ENCODE peak calls at places on chromosomes 11 and 22, in seven cellular contexts. X, O, J, U, E, L and I are unnamed samples.

GRCh38 chr22:32752868-32753520 is 48.5 kb upstream of the TIMP3 start:
- DNase-seq in X (no peak), O (peak; percentile 78), J (no peak), U (no peak), E (no peak), L (no peak), I (no peak)

GRCh38 chr11:32706985-32707736 is 87.3 kb downstream of the CCDC73 start:
- DNase-seq in X (peak; percentile 39), O (no peak), J (no peak), U (no peak), E (no peak), L (no peak), I (peak; percentile 71)

GRCh38 chr11:43837879-43838278 is 42.8 kb upstream of the ALKBH3 start:
- DNase-seq in X (no peak), O (no peak), J (no peak), U (no peak), E (no peak), L (no peak), I (no peak)

GRCh38 chr22:45531944-45532631 is 29.4 kb downstream of the FBLN1 start:
- DNase-seq in X (no peak), O (no peak), J (no peak), U (no peak), E (no peak), L (no peak), I (peak; percentile 78)

GRCh38 chr11:115185931-115186330 is 318.3 kb downstream of the CADM1 start:
- DNase-seq in X (no peak), O (peak; percentile 56), J (no peak), U (no peak), E (no peak), L (no peak), I (no peak)

GRCh38 chr22:23067023-23067650 is 3.2 kb upstream of the GNAZ start:
- DNase-seq in X (no peak), O (peak; percentile 21), J (no peak), U (no peak), E (no peak), L (peak; percentile 13), I (no peak)

GRCh38 chr22:19955241-19956128 is 13.9 kb upstream of the TXNRD2 start:
- DNase-seq in X (no peak), O (peak; percentile 27), J (no peak), U (no peak), E (no peak), L (no peak), I (no peak)

GRCh38 chr11:70141490-70142014 is 61.5 kb upstream of the FADD start:
- DNase-seq in X (no peak), O (no peak), J (no peak), U (peak; percentile 87), E (no peak), L (no peak), I (no peak)

GRCh38 chr11:78786086-78786485 is 211.4 kb upstream of the NARS2 start:
- DNase-seq in X (no peak), O (no peak), J (no peak), U (no peak), E (no peak), L (no peak), I (no peak)

GRCh38 chr11:19404787-19405186 is 164.0 kb upstream of the E2F8 start:
- DNase-seq in X (no peak), O (no peak), J (no peak), U (no peak), E (no peak), L (no peak), I (no peak)

GRCh38 chr11:68683952-68684384 is 376 bp upstream of the GAL start:
- DNase-seq in X (no peak), O (no peak), J (no peak), U (no peak), E (no peak), L (no peak), I (no peak)

GRCh38 chr22:39589880-39590279 is 19.3 kb downstream of the CACNA1I start:
- DNase-seq in X (no peak), O (no peak), J (no peak), U (peak; percentile 39), E (no peak), L (no peak), I (no peak)

GRCh38 chr11:124865902-124866851 is 945 bp downstream of the ROBO3 start:
- DNase-seq in X (no peak), O (peak; percentile 31), J (no peak), U (peak; percentile 83), E (peak; percentile 27), L (no peak), I (peak; percentile 57)

GRCh38 chr11:119337581-119338317 is 2.9 kb downstream of the C1QTNF5 start:
- DNase-seq in X (no peak), O (no peak), J (no peak), U (peak; percentile 92), E (no peak), L (peak; percentile 48), I (no peak)

GRCh38 chr11:64863381-64864060 is 14.9 kb downstream of the EHD1 start:
- DNase-seq in X (no peak), O (peak; percentile 63), J (no peak), U (peak; percentile 78), E (no peak), L (no peak), I (no peak)

GRCh38 chr11:83061883-83062282 is 9.8 kb downstream of the RAB30 start:
- DNase-seq in X (no peak), O (no peak), J (peak; percentile 78), U (no peak), E (no peak), L (no peak), I (no peak)

GRCh38 chr11:83068573-83068972 is 3.1 kb downstream of the RAB30 start:
- DNase-seq in X (no peak), O (no peak), J (no peak), U (no peak), E (no peak), L (no peak), I (no peak)

GRCh38 chr11:83064011-83064410 is 7.7 kb downstream of the RAB30 start:
- DNase-seq in X (no peak), O (no peak), J (no peak), U (no peak), E (no peak), L (no peak), I (no peak)

GRCh38 chr11:83060965-83061364 is 10.7 kb downstream of the RAB30 start:
- DNase-seq in X (no peak), O (no peak), J (no peak), U (no peak), E (no peak), L (no peak), I (no peak)

GRCh38 chr11:83063073-83063754 is 8.5 kb downstream of the RAB30 start:
- DNase-seq in X (peak; percentile 44), O (no peak), J (peak; percentile 96), U (no peak), E (no peak), L (no peak), I (peak; percentile 46)
- H3K4me3 ChIP-seq in X (no peak overlapping the region), O (peak overlapping the region; percentile 8), J (peak overlapping the region; percentile 62), U (no peak overlapping the region), E (peak overlapping the region; percentile 17), L (no peak overlapping the region), I (no peak overlapping the region)

GRCh38 chr22:43291381-43291780 is 51.8 kb downstream of the SCUBE1 start:
- DNase-seq in X (no peak), O (no peak), J (no peak), U (no peak), E (no peak), L (no peak), I (no peak)

GRCh38 chr22:43288378-43288777 is 54.8 kb downstream of the SCUBE1 start:
- DNase-seq in X (no peak), O (no peak), J (no peak), U (no peak), E (no peak), L (no peak), I (no peak)

GRCh38 chr22:43288807-43289417 is 54.3 kb downstream of the SCUBE1 start:
- DNase-seq in X (no peak), O (no peak), J (no peak), U (peak; percentile 30), E (no peak), L (no peak), I (no peak)

GRCh38 chr22:43289976-43290663 is 53.1 kb downstream of the SCUBE1 start:
- DNase-seq in X (no peak), O (no peak), J (no peak), U (no peak), E (no peak), L (no peak), I (peak; percentile 27)

GRCh38 chr22:43289551-43289963 is 53.6 kb downstream of the SCUBE1 start:
- DNase-seq in X (no peak), O (no peak), J (no peak), U (no peak), E (no peak), L (no peak), I (no peak)
- H3K4me3 ChIP-seq in X (peak overlapping the region; percentile 32), O (peak overlapping the region; percentile 40), J (no peak overlapping the region), U (no peak overlapping the region), E (no peak overlapping the region), L (no peak overlapping the region), I (no peak overlapping the region)

GRCh38 chr11:62912268-62912667 is 8.9 kb downstream of the CHRM1 start:
- DNase-seq in X (no peak), O (no peak), J (no peak), U (no peak), E (no peak), L (no peak), I (no peak)

GRCh38 chr11:62910141-62910882 is 10.9 kb downstream of the CHRM1 start:
- DNase-seq in X (no peak), O (no peak), J (no peak), U (no peak), E (no peak), L (no peak), I (no peak)

GRCh38 chr11:62908468-62909072 is 12.6 kb downstream of the CHRM1 start:
- DNase-seq in X (no peak), O (no peak), J (no peak), U (no peak), E (no peak), L (no peak), I (no peak)

GRCh38 chr11:62911137-62912130 is 9.7 kb downstream of the CHRM1 start:
- DNase-seq in X (peak; percentile 18), O (no peak), J (no peak), U (no peak), E (no peak), L (no peak), I (no peak)

DNA sequence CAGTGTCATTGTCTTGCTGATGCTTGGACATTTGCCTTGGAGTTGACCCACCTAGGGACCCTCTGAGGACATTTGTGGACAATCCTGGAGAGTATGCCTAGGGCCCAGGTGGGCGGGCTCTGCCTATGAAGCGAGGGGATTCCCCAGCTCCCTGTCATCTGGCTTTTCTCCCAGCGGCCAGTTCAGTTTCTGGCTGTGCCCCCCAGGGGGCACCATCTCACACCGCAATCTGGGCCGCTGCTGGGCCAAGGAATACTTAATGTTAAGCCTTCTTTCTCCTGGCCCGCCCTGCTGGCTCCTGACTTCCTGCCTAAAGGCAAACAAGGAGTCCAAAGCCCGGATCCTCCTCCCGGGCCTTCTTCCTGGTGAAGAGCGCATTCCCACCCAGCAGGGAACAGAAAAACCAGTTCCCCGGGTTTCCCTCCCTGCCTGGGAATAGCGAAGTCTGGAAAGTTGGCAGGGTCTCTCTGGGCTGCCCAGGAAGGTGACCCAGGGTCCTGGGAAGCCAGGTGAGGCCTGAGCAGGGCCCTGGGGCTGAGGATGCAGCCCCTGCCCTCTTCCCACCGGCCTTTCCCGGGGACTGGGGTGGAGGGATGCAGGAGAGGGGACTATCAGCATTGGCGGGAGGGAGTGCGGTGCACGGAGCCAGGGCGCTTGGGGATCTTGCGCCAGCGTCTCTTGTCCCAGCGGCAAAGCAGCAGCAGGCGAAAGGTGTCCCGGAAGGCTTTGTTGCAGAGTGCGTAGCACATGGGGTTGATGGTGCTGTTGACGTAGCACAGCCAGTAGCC is 11.9 kb downstream of the CHRM1 start:
- DNase-seq in X (no peak), O (peak; percentile 86), J (peak; percentile 34), U (peak; percentile 86), E (no peak), L (peak; percentile 68), I (peak; percentile 68)
- H3K4me3 ChIP-seq in X (no peak overlapping the region), O (peak overlapping the region; percentile 31), J (no peak overlapping the region), U (no peak overlapping the region), E (no peak overlapping the region), L (no peak overlapping the region), I (no peak overlapping the region)

GRCh38 chr11:122093731-122094130 is 22.3 kb downstream of the BLID start:
- DNase-seq in X (no peak), O (no peak), J (no peak), U (no peak), E (no peak), L (no peak), I (peak; percentile 50)
- H3K4me3 ChIP-seq in X (no peak overlapping the region), O (no peak overlapping the region), J (no peak overlapping the region), U (no peak overlapping the region), E (no peak overlapping the region), L (no peak overlapping the region), I (no peak overlapping the region)